ENCODE peak calls at places on chromosomes 7 and 10, in six cellular contexts. One of them, this sample, is unnamed.

GRCh38 chr10:97850446-97850845 is 803 bp downstream of the GOLGA7B start:
- DNase-seq in IMR-90: no peak
- DNase-seq in H1: no peak
- DNase-seq in neuronal stem cell: peak
- DNase-seq in trophoblast cell: no peak
- DNase-seq in mesendoderm: peak
- DNase-seq in this sample: no peak

GRCh38 chr10:121658611-121659010 is 60.4 kb upstream of the FGFR2 start:
- DNase-seq in IMR-90: no peak
- DNase-seq in H1: no peak
- DNase-seq in neuronal stem cell: no peak
- DNase-seq in trophoblast cell: no peak
- DNase-seq in mesendoderm: no peak
- DNase-seq in this sample: no peak

GRCh38 chr10:124378817-124379510 is 39.8 kb downstream of the OAT start:
- DNase-seq in IMR-90: no peak
- DNase-seq in H1: no peak
- DNase-seq in neuronal stem cell: no peak
- DNase-seq in trophoblast cell: peak
- DNase-seq in mesendoderm: peak
- DNase-seq in this sample: no peak

GRCh38 chr7:22333680-22334141 is 23.2 kb downstream of the RAPGEF5 start:
- DNase-seq in IMR-90: no peak
- DNase-seq in H1: no peak
- DNase-seq in neuronal stem cell: no peak
- DNase-seq in trophoblast cell: no peak
- DNase-seq in mesendoderm: no peak
- DNase-seq in this sample: no peak

GRCh38 chr10:113644185-113645120 is 19.4 kb downstream of the NRAP start:
- DNase-seq in IMR-90: peak
- DNase-seq in H1: no peak
- DNase-seq in neuronal stem cell: no peak
- DNase-seq in trophoblast cell: peak
- DNase-seq in mesendoderm: peak
- DNase-seq in this sample: peak

GRCh38 chr7:128056901-128057300 is 25.7 kb upstream of the LRRC4 start:
- DNase-seq in IMR-90: peak
- DNase-seq in H1: no peak
- DNase-seq in neuronal stem cell: no peak
- DNase-seq in trophoblast cell: peak
- DNase-seq in mesendoderm: no peak
- DNase-seq in this sample: peak

GRCh38 chr10:1809139-1809755 is 71.9 kb upstream of the ADARB2 start:
- DNase-seq in IMR-90: no peak
- DNase-seq in H1: no peak
- DNase-seq in neuronal stem cell: no peak
- DNase-seq in trophoblast cell: no peak
- DNase-seq in mesendoderm: no peak
- DNase-seq in this sample: no peak

GRCh38 chr10:51377070-51377931 is 303.0 kb downstream of the PRKG1 start:
- DNase-seq in IMR-90: no peak
- DNase-seq in H1: no peak
- DNase-seq in neuronal stem cell: no peak
- DNase-seq in trophoblast cell: no peak
- DNase-seq in mesendoderm: no peak
- DNase-seq in this sample: no peak

GRCh38 chr10:3948843-3949242 is 163.8 kb upstream of the KLF6 start:
- DNase-seq in IMR-90: peak
- DNase-seq in H1: no peak
- DNase-seq in neuronal stem cell: no peak
- DNase-seq in trophoblast cell: no peak
- DNase-seq in mesendoderm: no peak
- DNase-seq in this sample: no peak

GRCh38 chr7:85659364-85659763 is 472.5 kb upstream of the SEMA3D start:
- DNase-seq in IMR-90: peak
- DNase-seq in H1: no peak
- DNase-seq in neuronal stem cell: no peak
- DNase-seq in trophoblast cell: no peak
- DNase-seq in mesendoderm: peak
- DNase-seq in this sample: no peak

GRCh38 chr10:122949296-122949695 is 4.7 kb downstream of the C10orf88 start:
- DNase-seq in IMR-90: peak
- DNase-seq in H1: no peak
- DNase-seq in neuronal stem cell: no peak
- DNase-seq in trophoblast cell: no peak
- DNase-seq in mesendoderm: no peak
- DNase-seq in this sample: no peak

GRCh38 chr7:12701433-12701832 is 14.0 kb downstream of the ARL4A start:
- DNase-seq in IMR-90: no peak
- DNase-seq in H1: no peak
- DNase-seq in neuronal stem cell: no peak
- DNase-seq in trophoblast cell: no peak
- DNase-seq in mesendoderm: no peak
- DNase-seq in this sample: no peak

GRCh38 chr7:132901241-132901640 is 180.6 kb downstream of the CHCHD3 start:
- DNase-seq in IMR-90: no peak
- DNase-seq in H1: no peak
- DNase-seq in neuronal stem cell: no peak
- DNase-seq in trophoblast cell: peak
- DNase-seq in mesendoderm: peak
- DNase-seq in this sample: no peak

GRCh38 chr10:33134011-33134751 is 176.2 kb upstream of the ITGB1 start:
- DNase-seq in IMR-90: peak
- DNase-seq in H1: no peak
- DNase-seq in neuronal stem cell: no peak
- DNase-seq in trophoblast cell: peak
- DNase-seq in mesendoderm: no peak
- DNase-seq in this sample: peak

GRCh38 chr10:1162481-1163203 is 106.5 kb downstream of the WDR37 start:
- DNase-seq in IMR-90: no peak
- DNase-seq in H1: no peak
- DNase-seq in neuronal stem cell: no peak
- DNase-seq in trophoblast cell: no peak
- DNase-seq in mesendoderm: no peak
- DNase-seq in this sample: no peak

GRCh38 chr10:42769653-42770052 is 12.9 kb upstream of the BMS1 start:
- DNase-seq in IMR-90: no peak
- DNase-seq in H1: no peak
- DNase-seq in neuronal stem cell: no peak
- DNase-seq in trophoblast cell: peak
- DNase-seq in mesendoderm: no peak
- DNase-seq in this sample: no peak

GRCh38 chr7:46933596-46933995 is 648.3 kb downstream of the TNS3 start:
- DNase-seq in IMR-90: no peak
- DNase-seq in H1: no peak
- DNase-seq in neuronal stem cell: no peak
- DNase-seq in trophoblast cell: no peak
- DNase-seq in mesendoderm: no peak
- DNase-seq in this sample: peak

GRCh38 chr7:112366886-112367285 is 83.4 kb upstream of the IFRD1 start:
- DNase-seq in IMR-90: no peak
- DNase-seq in H1: no peak
- DNase-seq in neuronal stem cell: no peak
- DNase-seq in trophoblast cell: no peak
- DNase-seq in mesendoderm: no peak
- DNase-seq in this sample: no peak

GRCh38 chr7:112573302-112574039 is 92.7 kb downstream of the LSMEM1 start:
- DNase-seq in IMR-90: peak
- DNase-seq in H1: no peak
- DNase-seq in neuronal stem cell: no peak
- DNase-seq in trophoblast cell: no peak
- DNase-seq in mesendoderm: peak
- DNase-seq in this sample: no peak

GRCh38 chr10:75542084-75542483 is 110.7 kb downstream of the LRMDA start:
- DNase-seq in IMR-90: no peak
- DNase-seq in H1: no peak
- DNase-seq in neuronal stem cell: peak
- DNase-seq in trophoblast cell: no peak
- DNase-seq in mesendoderm: no peak
- DNase-seq in this sample: no peak

GRCh38 chr10:22002531-22003110 is 909 bp downstream of the DNAJC1 start:
- DNase-seq in IMR-90: peak
- DNase-seq in H1: no peak
- DNase-seq in neuronal stem cell: no peak
- DNase-seq in trophoblast cell: peak
- DNase-seq in mesendoderm: peak
- DNase-seq in this sample: peak

GRCh38 chr7:93914581-93915066 is 6.9 kb upstream of the GNG11 start:
- DNase-seq in IMR-90: peak
- DNase-seq in H1: no peak
- DNase-seq in neuronal stem cell: no peak
- DNase-seq in trophoblast cell: peak
- DNase-seq in mesendoderm: peak
- DNase-seq in this sample: peak

GRCh38 chr7:142581341-142581740 is 167.9 kb upstream of the PRSS1 start:
- DNase-seq in IMR-90: no peak
- DNase-seq in H1: no peak
- DNase-seq in neuronal stem cell: no peak
- DNase-seq in trophoblast cell: peak
- DNase-seq in mesendoderm: peak
- DNase-seq in this sample: no peak

GRCh38 chr10:78543749-78544446 is 510.2 kb downstream of the RPS24 start:
- DNase-seq in IMR-90: peak
- DNase-seq in H1: no peak
- DNase-seq in neuronal stem cell: no peak
- DNase-seq in trophoblast cell: no peak
- DNase-seq in mesendoderm: peak
- DNase-seq in this sample: peak

DNA sequence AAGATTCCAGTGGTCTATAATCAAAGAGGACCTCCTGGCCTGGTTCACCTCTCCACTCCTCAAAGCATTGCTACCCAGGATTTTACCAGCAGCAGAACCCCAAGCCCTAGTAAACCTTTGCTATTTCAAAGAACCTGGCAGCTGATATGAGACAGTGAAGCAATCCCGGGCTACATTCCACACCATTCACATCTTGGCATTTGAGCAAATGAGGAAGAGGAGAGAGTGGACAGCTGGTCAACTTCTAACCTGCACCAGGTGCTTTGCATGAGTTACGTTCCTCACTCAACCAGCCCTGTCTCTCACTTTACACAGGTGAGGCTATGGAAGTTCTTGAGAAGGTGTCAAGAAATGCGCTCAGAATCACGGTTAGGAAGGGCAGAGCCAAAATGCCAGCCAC is 1.1 kb downstream of the CCDC3 start:
- DNase-seq in IMR-90: no peak
- DNase-seq in H1: no peak
- DNase-seq in neuronal stem cell: no peak
- DNase-seq in trophoblast cell: no peak
- DNase-seq in mesendoderm: no peak
- DNase-seq in this sample: peak
- H3K4me3 ChIP-seq in IMR-90: no peak
- H3K4me3 ChIP-seq in H1: no peak
- H3K4me3 ChIP-seq in neuronal stem cell: no peak
- H3K4me3 ChIP-seq in trophoblast cell: no peak
- H3K4me3 ChIP-seq in mesendoderm: no peak
- H3K4me3 ChIP-seq in this sample: no peak

DNA sequence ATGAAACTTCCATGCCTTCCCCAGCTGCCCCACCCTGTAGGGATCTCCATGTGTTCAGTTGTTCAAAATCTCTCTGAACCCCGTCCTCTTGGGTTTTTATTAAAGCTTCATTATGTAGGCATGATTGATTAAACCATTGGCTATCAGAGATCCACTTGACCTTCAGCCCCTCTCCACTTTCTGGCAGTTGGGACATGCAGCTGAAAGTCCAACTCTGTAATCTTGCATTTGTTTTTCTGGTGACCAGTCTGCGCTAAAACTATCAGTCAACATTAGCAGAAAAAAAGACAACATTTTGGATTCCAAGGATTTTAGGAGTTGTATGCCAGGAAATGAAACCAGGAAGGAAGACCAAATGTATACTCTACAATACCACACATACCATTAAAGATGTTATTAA is 1115.1 kb downstream of the XPNPEP1 start:
- DNase-seq in IMR-90: no peak
- DNase-seq in H1: no peak
- DNase-seq in neuronal stem cell: no peak
- DNase-seq in trophoblast cell: no peak
- DNase-seq in mesendoderm: no peak
- DNase-seq in this sample: no peak
- H2BK5ac ChIP-seq in IMR-90: no peak
- H2BK5ac ChIP-seq in H1: no peak
- H2BK5ac ChIP-seq in neuronal stem cell: no peak
- H2BK5ac ChIP-seq in trophoblast cell: no peak
- H2BK5ac ChIP-seq in mesendoderm: no peak
- H2BK5ac ChIP-seq in this sample: no peak

GRCh38 chr7:102439963-102440795 is 6.8 kb downstream of the ORAI2 start:
- DNase-seq in IMR-90: peak
- DNase-seq in H1: peak
- DNase-seq in neuronal stem cell: peak
- DNase-seq in trophoblast cell: peak
- DNase-seq in mesendoderm: peak
- DNase-seq in this sample: peak
- H3K4ac ChIP-seq in IMR-90: peak
- H3K4ac ChIP-seq in H1: no peak
- H3K4ac ChIP-seq in neuronal stem cell: no peak
- H3K4ac ChIP-seq in trophoblast cell: no peak
- H3K4ac ChIP-seq in mesendoderm: no peak
- H3K4ac ChIP-seq in this sample: no peak

DNA sequence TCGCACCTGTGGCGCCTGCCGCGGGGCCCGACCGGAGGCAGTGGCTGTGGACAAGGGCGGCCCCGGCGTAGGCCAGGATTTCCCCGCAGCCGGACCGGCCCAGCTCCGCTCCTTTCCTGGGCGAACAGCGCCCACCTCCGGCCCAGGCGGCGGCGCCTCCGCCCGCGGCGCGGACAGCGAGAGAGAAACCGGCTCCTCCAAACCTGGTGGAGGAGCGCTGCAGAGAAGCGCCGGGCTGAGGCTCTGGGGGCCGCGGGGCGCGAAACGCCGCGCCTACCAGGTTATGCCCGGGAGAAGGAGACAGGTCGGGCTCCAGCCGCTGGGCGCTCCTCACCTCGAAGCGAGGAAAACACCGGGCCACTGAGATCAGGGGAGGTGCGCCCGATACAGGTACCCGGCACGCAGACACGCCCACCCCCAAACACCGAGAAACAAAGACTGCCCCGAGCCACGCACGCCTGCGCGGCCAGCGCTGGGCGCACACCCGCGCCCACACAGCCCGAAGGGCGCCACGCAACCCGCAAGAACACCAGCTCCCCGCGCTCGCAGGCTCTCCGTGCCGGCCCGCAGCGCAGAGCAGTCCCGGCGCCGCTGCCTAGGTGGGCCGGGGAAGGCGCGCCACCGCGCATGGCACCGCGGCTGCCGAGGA is 3.3 kb downstream of the GRID1 start:
- DNase-seq in IMR-90: no peak
- DNase-seq in H1: no peak
- DNase-seq in neuronal stem cell: peak
- DNase-seq in trophoblast cell: peak
- DNase-seq in mesendoderm: peak
- DNase-seq in this sample: peak
- H3K4me3 ChIP-seq in IMR-90: no peak
- H3K4me3 ChIP-seq in H1: peak
- H3K4me3 ChIP-seq in neuronal stem cell: no peak
- H3K4me3 ChIP-seq in trophoblast cell: peak
- H3K4me3 ChIP-seq in mesendoderm: no peak
- H3K4me3 ChIP-seq in this sample: no peak

This sample was measured in mesenchymal stem cell.